ENCODE peak calls at places on chromosomes 12 and 14, in eight cellular contexts. One of them, this sample, is unnamed. For H3K4me1, the result is how much of the 10 kb centered on the place peaks cover.

GRCh38 chr12:15605886-15606590 is 183.2 kb downstream of the EPS8 start:
- DNase-seq in hepatocyte: no peak
- DNase-seq in MM.1S: no peak
- DNase-seq in K562: no peak
- DNase-seq in breast epithelium: no peak
- DNase-seq in heart right ventricle: no peak
- DNase-seq in CD8-positive, alpha-beta T cell: no peak
- DNase-seq in mammary epithelial cell: no peak
- DNase-seq in this sample: no peak

GRCh38 chr14:81247271-81247766 is 26.6 kb upstream of the GTF2A1 start:
- DNase-seq in K562: no peak
- DNase-seq in hepatocyte: no peak
- DNase-seq in CD8-positive, alpha-beta T cell: no peak
- DNase-seq in heart right ventricle: no peak
- DNase-seq in breast epithelium: no peak
- DNase-seq in mammary epithelial cell: peak
- DNase-seq in MM.1S: no peak
- DNase-seq in this sample: peak

GRCh38 chr14:95300697-95301526 is 18.8 kb downstream of the CLMN start:
- DNase-seq in breast epithelium: no peak
- DNase-seq in MM.1S: no peak
- DNase-seq in mammary epithelial cell: no peak
- DNase-seq in K562: no peak
- DNase-seq in heart right ventricle: no peak
- DNase-seq in CD8-positive, alpha-beta T cell: no peak
- DNase-seq in hepatocyte: no peak
- DNase-seq in this sample: no peak

GRCh38 chr14:51828017-51828797 is 32.2 kb upstream of the GNG2 start:
- DNase-seq in hepatocyte: peak
- DNase-seq in K562: no peak
- DNase-seq in CD8-positive, alpha-beta T cell: peak
- DNase-seq in MM.1S: no peak
- DNase-seq in mammary epithelial cell: peak
- DNase-seq in breast epithelium: no peak
- DNase-seq in heart right ventricle: no peak
- DNase-seq in this sample: no peak

GRCh38 chr14:21095430-21096205 is 2.8 kb downstream of the ZNF219 start:
- DNase-seq in mammary epithelial cell: peak
- DNase-seq in heart right ventricle: peak
- DNase-seq in MM.1S: no peak
- DNase-seq in hepatocyte: no peak
- DNase-seq in CD8-positive, alpha-beta T cell: no peak
- DNase-seq in breast epithelium: no peak
- DNase-seq in K562: no peak
- DNase-seq in this sample: no peak

GRCh38 chr12:89225808-89226368 is 126.4 kb downstream of the DUSP6 start:
- DNase-seq in breast epithelium: peak
- DNase-seq in CD8-positive, alpha-beta T cell: no peak
- DNase-seq in MM.1S: no peak
- DNase-seq in mammary epithelial cell: peak
- DNase-seq in hepatocyte: peak
- DNase-seq in K562: no peak
- DNase-seq in heart right ventricle: no peak
- DNase-seq in this sample: peak

GRCh38 chr12:104505095-104505819 is 48.5 kb downstream of the CHST11 start:
- DNase-seq in hepatocyte: no peak
- DNase-seq in mammary epithelial cell: no peak
- DNase-seq in MM.1S: no peak
- DNase-seq in CD8-positive, alpha-beta T cell: no peak
- DNase-seq in heart right ventricle: no peak
- DNase-seq in K562: no peak
- DNase-seq in breast epithelium: no peak
- DNase-seq in this sample: no peak

GRCh38 chr12:62738611-62739010 is 196.3 kb downstream of the PPM1H start:
- DNase-seq in hepatocyte: no peak
- DNase-seq in K562: no peak
- DNase-seq in MM.1S: no peak
- DNase-seq in heart right ventricle: no peak
- DNase-seq in mammary epithelial cell: no peak
- DNase-seq in CD8-positive, alpha-beta T cell: no peak
- DNase-seq in breast epithelium: no peak
- DNase-seq in this sample: no peak

GRCh38 chr12:64695550-64695949 is 63.7 kb downstream of the GNS start:
- DNase-seq in breast epithelium: no peak
- DNase-seq in CD8-positive, alpha-beta T cell: no peak
- DNase-seq in mammary epithelial cell: no peak
- DNase-seq in hepatocyte: no peak
- DNase-seq in K562: no peak
- DNase-seq in heart right ventricle: no peak
- DNase-seq in MM.1S: no peak
- DNase-seq in this sample: no peak

GRCh38 chr14:78405071-78405856 is 235.1 kb downstream of the NRXN3 start:
- DNase-seq in hepatocyte: peak
- DNase-seq in MM.1S: no peak
- DNase-seq in K562: no peak
- DNase-seq in mammary epithelial cell: no peak
- DNase-seq in CD8-positive, alpha-beta T cell: no peak
- DNase-seq in heart right ventricle: no peak
- DNase-seq in breast epithelium: no peak
- DNase-seq in this sample: no peak

GRCh38 chr12:43912851-43913250 is 77.0 kb downstream of the TMEM117 start:
- DNase-seq in hepatocyte: no peak
- DNase-seq in CD8-positive, alpha-beta T cell: no peak
- DNase-seq in breast epithelium: no peak
- DNase-seq in mammary epithelial cell: no peak
- DNase-seq in K562: no peak
- DNase-seq in heart right ventricle: no peak
- DNase-seq in MM.1S: no peak
- DNase-seq in this sample: no peak

GRCh38 chr14:85296466-85297210 is 233.3 kb upstream of the FLRT2 start:
- DNase-seq in K562: no peak
- DNase-seq in breast epithelium: no peak
- DNase-seq in hepatocyte: peak
- DNase-seq in MM.1S: no peak
- DNase-seq in mammary epithelial cell: peak
- DNase-seq in CD8-positive, alpha-beta T cell: no peak
- DNase-seq in heart right ventricle: no peak
- DNase-seq in this sample: no peak

GRCh38 chr12:2693204-2693860 is 101.4 kb upstream of the FKBP4 start:
- DNase-seq in mammary epithelial cell: no peak
- DNase-seq in CD8-positive, alpha-beta T cell: no peak
- DNase-seq in K562: no peak
- DNase-seq in heart right ventricle: no peak
- DNase-seq in hepatocyte: no peak
- DNase-seq in MM.1S: no peak
- DNase-seq in breast epithelium: no peak
- DNase-seq in this sample: no peak

DNA sequence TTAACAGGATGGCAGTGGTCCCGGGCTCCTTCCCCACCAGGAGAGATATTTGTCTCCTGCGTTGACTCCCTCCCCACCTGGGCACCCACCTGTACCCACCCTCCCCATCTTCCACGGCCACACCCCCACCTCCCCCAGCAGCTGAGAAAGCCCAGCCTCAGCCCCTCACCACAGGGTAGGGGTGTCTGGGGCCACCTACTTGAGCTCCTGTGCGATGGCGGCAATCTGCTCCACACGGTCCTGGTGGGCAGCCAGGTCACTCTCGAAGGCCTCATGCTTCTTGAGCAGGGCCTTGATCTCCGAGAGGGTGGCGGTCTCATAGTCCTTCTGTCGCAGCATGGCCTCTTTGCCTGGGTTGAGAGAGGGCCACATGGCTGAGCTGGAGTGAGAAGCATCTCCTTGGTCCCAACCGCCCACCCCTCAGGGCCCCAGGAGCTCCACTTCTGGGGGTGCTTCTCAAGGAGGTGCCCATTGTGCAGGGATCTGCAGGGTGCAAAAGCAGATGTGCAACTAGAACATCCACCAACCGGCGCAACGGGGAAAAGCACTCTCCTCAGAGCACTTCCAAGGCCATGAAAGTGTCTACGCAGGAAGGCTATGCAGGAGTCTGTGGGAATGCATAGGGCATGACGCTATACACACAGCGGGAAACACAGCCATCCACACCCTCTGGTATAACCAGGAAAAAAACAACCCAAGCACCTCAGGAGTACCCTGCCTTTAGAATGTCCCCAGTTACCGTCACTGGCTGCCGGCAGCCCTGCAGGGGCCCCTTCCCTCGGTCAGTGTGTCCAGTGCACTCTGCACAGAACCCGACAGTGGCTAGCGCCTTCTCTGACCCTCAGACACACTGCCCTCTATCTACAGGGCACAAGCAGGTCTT is 92.6 kb upstream of the ZFP36L1 start:
- DNase-seq in hepatocyte: no peak
- DNase-seq in K562: no peak
- DNase-seq in MM.1S: no peak
- DNase-seq in CD8-positive, alpha-beta T cell: no peak
- DNase-seq in mammary epithelial cell: no peak
- DNase-seq in breast epithelium: no peak
- DNase-seq in heart right ventricle: no peak
- DNase-seq in this sample: no peak
- H3K27ac ChIP-seq in hepatocyte: no peak
- H3K27ac ChIP-seq in K562: no peak
- H3K27ac ChIP-seq in MM.1S: no peak
- H3K27ac ChIP-seq in CD8-positive, alpha-beta T cell: no peak
- H3K27ac ChIP-seq in mammary epithelial cell: no peak
- H3K27ac ChIP-seq in breast epithelium: peak
- H3K27ac ChIP-seq in heart right ventricle: no peak
- H3K27ac ChIP-seq in this sample: no peak

GRCh38 chr14:70567791-70568190 is 32.7 kb downstream of the MED6 start:
- DNase-seq in mammary epithelial cell: peak
- DNase-seq in CD8-positive, alpha-beta T cell: no peak
- DNase-seq in heart right ventricle: no peak
- DNase-seq in K562: peak
- DNase-seq in breast epithelium: no peak
- DNase-seq in MM.1S: peak
- DNase-seq in hepatocyte: peak
- DNase-seq in this sample: no peak
- TF ChIP-seq CTCF in mammary epithelial cell: peak
- TF ChIP-seq CTCF in CD8-positive, alpha-beta T cell: no peak
- TF ChIP-seq CTCF in heart right ventricle: peak
- TF ChIP-seq CTCF in K562: peak
- TF ChIP-seq CTCF in breast epithelium: no peak
- TF ChIP-seq CTCF in MM.1S: peak
- TF ChIP-seq CTCF in hepatocyte: peak
- TF ChIP-seq CTCF in this sample: peak

DNA sequence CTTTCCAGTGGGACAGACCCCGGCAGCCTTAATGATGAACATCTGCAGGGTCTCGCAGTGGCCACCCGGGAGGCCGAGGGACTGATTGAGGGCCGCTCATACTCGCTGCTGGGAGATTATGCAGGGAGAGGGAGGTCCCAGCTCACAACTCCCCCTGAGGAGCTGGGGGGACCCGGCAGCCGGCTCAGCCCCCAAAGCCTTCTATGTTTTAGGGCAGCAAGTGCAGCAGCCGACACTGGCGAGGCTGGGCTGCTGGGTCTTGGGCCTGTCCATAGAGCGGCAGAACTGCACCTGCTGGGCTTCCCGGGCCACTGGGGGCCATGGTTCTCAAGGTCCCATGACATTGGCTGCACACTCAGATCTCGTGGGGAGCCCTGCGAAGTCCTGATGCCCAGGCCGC is 110.7 kb downstream of the RFLNA start:
- DNase-seq in mammary epithelial cell: no peak
- DNase-seq in MM.1S: no peak
- DNase-seq in K562: no peak
- DNase-seq in heart right ventricle: no peak
- DNase-seq in CD8-positive, alpha-beta T cell: no peak
- DNase-seq in breast epithelium: no peak
- DNase-seq in hepatocyte: no peak
- DNase-seq in this sample: no peak
- H3K4me1 ChIP-seq in mammary epithelial cell: under half
- H3K4me1 ChIP-seq in MM.1S: under half
- H3K4me1 ChIP-seq in K562: under half
- H3K4me1 ChIP-seq in heart right ventricle: half or more
- H3K4me1 ChIP-seq in CD8-positive, alpha-beta T cell: under half
- H3K4me1 ChIP-seq in breast epithelium: under half
- H3K4me1 ChIP-seq in hepatocyte: under half
- H3K4me1 ChIP-seq in this sample: under half

GRCh38 chr14:76812093-76812421 is 625 bp downstream of the ANGEL1 start:
- DNase-seq in hepatocyte: no peak
- DNase-seq in K562: peak
- DNase-seq in MM.1S: peak
- DNase-seq in mammary epithelial cell: peak
- DNase-seq in heart right ventricle: no peak
- DNase-seq in CD8-positive, alpha-beta T cell: no peak
- DNase-seq in breast epithelium: peak
- DNase-seq in this sample: no peak

GRCh38 chr14:76810953-76811400 is 1.7 kb downstream of the ANGEL1 start:
- DNase-seq in hepatocyte: peak
- DNase-seq in K562: peak
- DNase-seq in breast epithelium: no peak
- DNase-seq in mammary epithelial cell: peak
- DNase-seq in CD8-positive, alpha-beta T cell: peak
- DNase-seq in heart right ventricle: no peak
- DNase-seq in MM.1S: peak
- DNase-seq in this sample: no peak

GRCh38 chr14:76811561-76811960 is 1.1 kb downstream of the ANGEL1 start:
- DNase-seq in K562: no peak
- DNase-seq in breast epithelium: no peak
- DNase-seq in mammary epithelial cell: peak
- DNase-seq in MM.1S: no peak
- DNase-seq in CD8-positive, alpha-beta T cell: no peak
- DNase-seq in heart right ventricle: no peak
- DNase-seq in hepatocyte: no peak
- DNase-seq in this sample: no peak

GRCh38 chr14:76808990-76809389 is 3.7 kb downstream of the ANGEL1 start:
- DNase-seq in heart right ventricle: no peak
- DNase-seq in hepatocyte: no peak
- DNase-seq in K562: no peak
- DNase-seq in breast epithelium: no peak
- DNase-seq in mammary epithelial cell: no peak
- DNase-seq in MM.1S: no peak
- DNase-seq in CD8-positive, alpha-beta T cell: no peak
- DNase-seq in this sample: no peak

GRCh38 chr14:76810525-76810924 is 2.2 kb downstream of the ANGEL1 start:
- DNase-seq in CD8-positive, alpha-beta T cell: no peak
- DNase-seq in MM.1S: no peak
- DNase-seq in K562: peak
- DNase-seq in breast epithelium: no peak
- DNase-seq in mammary epithelial cell: no peak
- DNase-seq in heart right ventricle: no peak
- DNase-seq in hepatocyte: no peak
- DNase-seq in this sample: no peak
- H3K27ac ChIP-seq in CD8-positive, alpha-beta T cell: no peak
- H3K27ac ChIP-seq in MM.1S: no peak
- H3K27ac ChIP-seq in K562: peak
- H3K27ac ChIP-seq in breast epithelium: peak
- H3K27ac ChIP-seq in mammary epithelial cell: no peak
- H3K27ac ChIP-seq in heart right ventricle: peak
- H3K27ac ChIP-seq in hepatocyte: peak
- H3K27ac ChIP-seq in this sample: peak